ENCODE peak calls at places on chromosome 6, in five cellular contexts. G is activated T-helper 1 cell treated with anti-CD3 and anti-CD28 coated beads, Interleukin-2, amount 50 U/mL, for 16 hours; I is cerebellar nuclear complex; Q is left ventricle myocardium superior; F is PC-3. C is an unnamed sample.

GRCh38 chr6:43262000-43262779 is 18.9 kb downstream of the TTBK1 start:
- DNase-seq in I (no peak), F (no peak), Q (no peak), G (no peak), C (no peak)

GRCh38 chr6:25556516-25556915 is 95.5 kb upstream of the SCGN start:
- DNase-seq in G (peak), I (peak), Q (peak), F (peak), C (peak)

GRCh38 chr6:5941188-5941587 is 65.5 kb downstream of the NRN1 start:
- DNase-seq in G (no peak), F (no peak), I (no peak), Q (no peak), C (no peak)

GRCh38 chr6:142545147-142545546 is 243.3 kb downstream of the ADGRG6 start:
- DNase-seq in F (no peak), G (no peak), I (no peak), Q (no peak), C (no peak)

GRCh38 chr6:46376562-46376969 is 114.7 kb downstream of the RCAN2 start:
- DNase-seq in I (no peak), F (no peak), Q (no peak), G (no peak), C (no peak)

GRCh38 chr6:127515794-127516675 is 3.1 kb downstream of the MTCL3 start:
- DNase-seq in Q (peak), F (peak), I (no peak), G (peak), C (no peak)

GRCh38 chr6:33599413-33599911 is 19.4 kb upstream of the BAK1 start:
- DNase-seq in F (peak), I (no peak), Q (no peak), G (no peak), C (no peak)

GRCh38 chr6:115750292-115750691 is 310.4 kb downstream of the FRK start:
- DNase-seq in I (no peak), G (no peak), Q (no peak), F (no peak), C (no peak)

GRCh38 chr6:72466971-72467566 is 154.8 kb upstream of the KCNQ5 start:
- DNase-seq in Q (no peak), G (no peak), I (no peak), F (no peak), C (no peak)

GRCh38 chr6:141562181-141562800 is 570.4 kb upstream of the GJE1 start:
- DNase-seq in I (no peak), Q (peak), G (no peak), F (peak), C (no peak)

GRCh38 chr6:140912686-140913085 is 1220.0 kb upstream of the GJE1 start:
- DNase-seq in F (no peak), I (no peak), G (no peak), Q (no peak), C (no peak)

GRCh38 chr6:155147958-155148663 is 115.7 kb upstream of the CLDN20 start:
- DNase-seq in F (peak), G (no peak), Q (no peak), I (peak), C (no peak)

GRCh38 chr6:170360476-170360875 is 53.9 kb downstream of the FAM120B start:
- DNase-seq in I (no peak), F (no peak), Q (no peak), G (no peak), C (no peak)

GRCh38 chr6:105794263-105794662 is 291.9 kb upstream of the PRDM1 start:
- DNase-seq in I (no peak), F (peak), G (no peak), Q (peak), C (no peak)

GRCh38 chr6:151067684-151068596 is 171.8 kb upstream of the AKAP12 start:
- DNase-seq in F (peak), G (no peak), I (no peak), Q (peak), C (peak)

GRCh38 chr6:150596439-150596838 is 3.2 kb upstream of the PLEKHG1 start:
- DNase-seq in F (no peak), Q (no peak), G (no peak), I (no peak), C (no peak)

GRCh38 chr6:108408453-108408852 is 113.6 kb downstream of the AFG1L start:
- DNase-seq in Q (no peak), I (no peak), G (no peak), F (no peak), C (no peak)

GRCh38 chr6:20620043-20620442 is 85.8 kb downstream of the CDKAL1 start:
- DNase-seq in F (no peak), G (no peak), I (no peak), Q (no peak), C (no peak)

GRCh38 chr6:160966493-160967229 is 24.9 kb upstream of the MAP3K4 start:
- DNase-seq in F (no peak), Q (no peak), G (no peak), I (no peak), C (no peak)

GRCh38 chr6:135686784-135687301 is 164.7 kb upstream of the PDE7B start:
- DNase-seq in F (peak), G (no peak), I (no peak), Q (no peak), C (no peak)

GRCh38 chr6:166619912-166620311 is 7.1 kb downstream of the RPS6KA2 start:
- DNase-seq in G (no peak), F (peak), I (no peak), Q (peak), C (peak)

GRCh38 chr6:33595001-33595846 is 15.1 kb upstream of the BAK1 start:
- DNase-seq in F (peak), Q (no peak), I (no peak), G (no peak), C (no peak)

GRCh38 chr6:140537834-140538680 is 1163.6 kb upstream of the CITED2 start:
- DNase-seq in Q (no peak), G (no peak), I (no peak), F (peak), C (peak)

GRCh38 chr6:89611666-89612065 is 26.9 kb downstream of the LYRM2 start:
- DNase-seq in I (no peak), F (no peak), Q (no peak), G (no peak), C (no peak)

GRCh38 chr6:13648850-13649249 is 33.7 kb downstream of the NOL7 start:
- DNase-seq in I (no peak), G (no peak), F (peak), Q (no peak), C (no peak)

GRCh38 chr6:159451051-159451450 is 242.0 kb downstream of the SOD2 start:
- DNase-seq in Q (no peak), G (no peak), I (no peak), F (no peak), C (peak)

GRCh38 chr6:22558288-22558882 is 11.0 kb upstream of the HDGFL1 start:
- DNase-seq in Q (no peak), I (no peak), G (no peak), F (peak), C (no peak)

GRCh38 chr6:82365011-82365751 is 1.6 kb downstream of the TPBG start:
- DNase-seq in I (no peak), G (no peak), Q (no peak), F (peak), C (no peak)

GRCh38 chr6:27096834-27097511 is 150.5 kb upstream of the PRSS16 start:
- DNase-seq in F (no peak), I (no peak), G (no peak), Q (no peak), C (peak)

GRCh38 chr6:168293641-168294530 is 25.7 kb downstream of the DACT2 start:
- DNase-seq in F (no peak), I (no peak), Q (no peak), G (no peak), C (no peak)

GRCh38 chr6:95784019-95784418 is 206.7 kb downstream of the MANEA start:
- DNase-seq in G (no peak), Q (no peak), I (no peak), F (no peak), C (no peak)

GRCh38 chr6:22873531-22874136 is 304.3 kb downstream of the HDGFL1 start:
- DNase-seq in G (no peak), Q (no peak), F (no peak), I (no peak), C (no peak)

GRCh38 chr6:135088818-135089809 is 34.5 kb upstream of the HBS1L start:
- DNase-seq in F (peak), Q (no peak), I (no peak), G (no peak), C (peak)

GRCh38 chr6:117513174-117513573 is 30.7 kb downstream of the DCBLD1 start:
- DNase-seq in I (no peak), G (no peak), Q (no peak), F (no peak), C (no peak)

GRCh38 chr6:13453771-13454251 is 33.6 kb downstream of the GFOD1 start:
- DNase-seq in F (peak), Q (no peak), G (no peak), I (no peak), C (no peak)

GRCh38 chr6:155974967-155975366 is 519.3 kb upstream of the NOX3 start:
- DNase-seq in Q (no peak), F (no peak), I (no peak), G (no peak), C (no peak)

GRCh38 chr6:105932440-105932839 is 153.7 kb upstream of the PRDM1 start:
- DNase-seq in Q (no peak), F (peak), G (no peak), I (no peak), C (no peak)